ENCODE peak calls at places on chromosomes 12 and 14, in nine cellular contexts. One of them, this sample, is unnamed.

GRCh38 chr12:6367065-6367968 is 8.0 kb downstream of the SCNN1A start:
- DNase-seq in adrenal gland: no peak
- DNase-seq in ovary: no peak
- DNase-seq in A549: peak
- DNase-seq in body of pancreas: no peak
- DNase-seq in endothelial cell of umbilical vein: peak
- DNase-seq in IMR-90: peak
- DNase-seq in HCT116: no peak
- DNase-seq in heart left ventricle: no peak
- DNase-seq in this sample: peak

GRCh38 chr12:46888568-46888967 is 62.8 kb upstream of the SLC38A4 start:
- DNase-seq in adrenal gland: no peak
- DNase-seq in ovary: no peak
- DNase-seq in A549: no peak
- DNase-seq in body of pancreas: no peak
- DNase-seq in endothelial cell of umbilical vein: no peak
- DNase-seq in IMR-90: no peak
- DNase-seq in HCT116: no peak
- DNase-seq in heart left ventricle: no peak
- DNase-seq in this sample: no peak

GRCh38 chr12:32558941-32559340 is 120.2 kb upstream of the DNM1L start:
- DNase-seq in adrenal gland: no peak
- DNase-seq in ovary: no peak
- DNase-seq in A549: no peak
- DNase-seq in body of pancreas: no peak
- DNase-seq in endothelial cell of umbilical vein: no peak
- DNase-seq in IMR-90: peak
- DNase-seq in HCT116: no peak
- DNase-seq in heart left ventricle: no peak
- DNase-seq in this sample: no peak

GRCh38 chr14:70934502-70935134 is 27.4 kb downstream of the PCNX1 start:
- DNase-seq in adrenal gland: no peak
- DNase-seq in ovary: no peak
- DNase-seq in A549: no peak
- DNase-seq in body of pancreas: no peak
- DNase-seq in endothelial cell of umbilical vein: peak
- DNase-seq in IMR-90: peak
- DNase-seq in HCT116: no peak
- DNase-seq in heart left ventricle: no peak
- DNase-seq in this sample: no peak

GRCh38 chr14:105474478-105475268 is at the start of gene CRIP2:
- DNase-seq in adrenal gland: no peak
- DNase-seq in ovary: peak
- DNase-seq in A549: peak
- DNase-seq in body of pancreas: peak
- DNase-seq in endothelial cell of umbilical vein: peak
- DNase-seq in IMR-90: peak
- DNase-seq in HCT116: no peak
- DNase-seq in heart left ventricle: peak
- DNase-seq in this sample: no peak

GRCh38 chr12:5956987-5957386 is 11.9 kb upstream of the ANO2 start:
- DNase-seq in adrenal gland: no peak
- DNase-seq in ovary: no peak
- DNase-seq in A549: no peak
- DNase-seq in body of pancreas: no peak
- DNase-seq in endothelial cell of umbilical vein: no peak
- DNase-seq in IMR-90: no peak
- DNase-seq in HCT116: no peak
- DNase-seq in heart left ventricle: no peak
- DNase-seq in this sample: no peak

GRCh38 chr12:24596768-24597388 is 352.0 kb downstream of the BCAT1 start:
- DNase-seq in adrenal gland: no peak
- DNase-seq in ovary: no peak
- DNase-seq in A549: peak
- DNase-seq in body of pancreas: no peak
- DNase-seq in endothelial cell of umbilical vein: peak
- DNase-seq in IMR-90: peak
- DNase-seq in HCT116: no peak
- DNase-seq in heart left ventricle: no peak
- DNase-seq in this sample: peak

GRCh38 chr14:102829106-102829505 is 51.9 kb downstream of the TRAF3 start:
- DNase-seq in adrenal gland: no peak
- DNase-seq in ovary: no peak
- DNase-seq in A549: no peak
- DNase-seq in body of pancreas: no peak
- DNase-seq in endothelial cell of umbilical vein: no peak
- DNase-seq in IMR-90: peak
- DNase-seq in HCT116: no peak
- DNase-seq in heart left ventricle: no peak
- DNase-seq in this sample: no peak

GRCh38 chr12:98646165-98646764 is 1.2 kb downstream of the APAF1 start:
- DNase-seq in adrenal gland: no peak
- DNase-seq in ovary: no peak
- DNase-seq in A549: peak
- DNase-seq in body of pancreas: no peak
- DNase-seq in endothelial cell of umbilical vein: peak
- DNase-seq in IMR-90: peak
- DNase-seq in HCT116: peak
- DNase-seq in heart left ventricle: no peak
- DNase-seq in this sample: peak

GRCh38 chr12:93853698-93854478 is 176.7 kb downstream of the CRADD start:
- DNase-seq in adrenal gland: no peak
- DNase-seq in ovary: no peak
- DNase-seq in A549: no peak
- DNase-seq in body of pancreas: no peak
- DNase-seq in endothelial cell of umbilical vein: no peak
- DNase-seq in IMR-90: no peak
- DNase-seq in HCT116: no peak
- DNase-seq in heart left ventricle: no peak
- DNase-seq in this sample: peak

GRCh38 chr12:3202734-3203446 is 125.7 kb downstream of the TSPAN9 start:
- DNase-seq in adrenal gland: peak
- DNase-seq in ovary: peak
- DNase-seq in A549: peak
- DNase-seq in body of pancreas: peak
- DNase-seq in endothelial cell of umbilical vein: peak
- DNase-seq in IMR-90: peak
- DNase-seq in HCT116: no peak
- DNase-seq in heart left ventricle: peak
- DNase-seq in this sample: peak

GRCh38 chr12:81080431-81080983 is 2.6 kb downstream of the ACSS3 start:
- DNase-seq in adrenal gland: peak
- DNase-seq in ovary: no peak
- DNase-seq in A549: no peak
- DNase-seq in body of pancreas: no peak
- DNase-seq in endothelial cell of umbilical vein: no peak
- DNase-seq in IMR-90: peak
- DNase-seq in HCT116: no peak
- DNase-seq in heart left ventricle: no peak
- DNase-seq in this sample: no peak

GRCh38 chr12:89836026-89836425 is 127.4 kb upstream of the ATP2B1 start:
- DNase-seq in adrenal gland: no peak
- DNase-seq in ovary: no peak
- DNase-seq in A549: no peak
- DNase-seq in body of pancreas: no peak
- DNase-seq in endothelial cell of umbilical vein: no peak
- DNase-seq in IMR-90: peak
- DNase-seq in HCT116: no peak
- DNase-seq in heart left ventricle: no peak
- DNase-seq in this sample: no peak

GRCh38 chr12:117022465-117022864 is 76.8 kb downstream of the TESC start:
- DNase-seq in adrenal gland: no peak
- DNase-seq in ovary: no peak
- DNase-seq in A549: no peak
- DNase-seq in body of pancreas: no peak
- DNase-seq in endothelial cell of umbilical vein: no peak
- DNase-seq in IMR-90: no peak
- DNase-seq in HCT116: no peak
- DNase-seq in heart left ventricle: no peak
- DNase-seq in this sample: no peak

GRCh38 chr12:10243803-10244520 is 31.3 kb downstream of the GABARAPL1 start:
- DNase-seq in adrenal gland: no peak
- DNase-seq in ovary: no peak
- DNase-seq in A549: no peak
- DNase-seq in body of pancreas: no peak
- DNase-seq in endothelial cell of umbilical vein: no peak
- DNase-seq in IMR-90: no peak
- DNase-seq in HCT116: no peak
- DNase-seq in heart left ventricle: no peak
- DNase-seq in this sample: peak

GRCh38 chr12:92495108-92495507 is 207.7 kb upstream of the PLEKHG7 start:
- DNase-seq in adrenal gland: no peak
- DNase-seq in ovary: no peak
- DNase-seq in A549: no peak
- DNase-seq in body of pancreas: no peak
- DNase-seq in endothelial cell of umbilical vein: no peak
- DNase-seq in IMR-90: no peak
- DNase-seq in HCT116: no peak
- DNase-seq in heart left ventricle: no peak
- DNase-seq in this sample: no peak

GRCh38 chr12:130768120-130768519 is 52.0 kb upstream of the RIMBP2 start:
- DNase-seq in adrenal gland: no peak
- DNase-seq in ovary: no peak
- DNase-seq in A549: no peak
- DNase-seq in body of pancreas: no peak
- DNase-seq in endothelial cell of umbilical vein: no peak
- DNase-seq in IMR-90: no peak
- DNase-seq in HCT116: no peak
- DNase-seq in heart left ventricle: no peak
- DNase-seq in this sample: no peak

GRCh38 chr14:105354541-105354940 is 40.0 kb downstream of the PACS2 start:
- DNase-seq in adrenal gland: no peak
- DNase-seq in ovary: no peak
- DNase-seq in A549: no peak
- DNase-seq in body of pancreas: no peak
- DNase-seq in endothelial cell of umbilical vein: no peak
- DNase-seq in IMR-90: no peak
- DNase-seq in HCT116: no peak
- DNase-seq in heart left ventricle: no peak
- DNase-seq in this sample: no peak

GRCh38 chr14:52694761-52695480 is 437 bp downstream of the ERO1A start:
- DNase-seq in adrenal gland: peak
- DNase-seq in ovary: no peak
- DNase-seq in A549: peak
- DNase-seq in body of pancreas: peak
- DNase-seq in endothelial cell of umbilical vein: peak
- DNase-seq in IMR-90: peak
- DNase-seq in HCT116: no peak
- DNase-seq in heart left ventricle: peak
- DNase-seq in this sample: peak

GRCh38 chr12:18595406-18595805 is 142.4 kb downstream of the PLCZ1 start:
- DNase-seq in adrenal gland: no peak
- DNase-seq in ovary: no peak
- DNase-seq in A549: no peak
- DNase-seq in body of pancreas: no peak
- DNase-seq in endothelial cell of umbilical vein: no peak
- DNase-seq in IMR-90: no peak
- DNase-seq in HCT116: no peak
- DNase-seq in heart left ventricle: no peak
- DNase-seq in this sample: no peak

GRCh38 chr14:56751471-56751870 is 58.8 kb downstream of the OTX2 start:
- DNase-seq in adrenal gland: no peak
- DNase-seq in ovary: no peak
- DNase-seq in A549: peak
- DNase-seq in body of pancreas: no peak
- DNase-seq in endothelial cell of umbilical vein: no peak
- DNase-seq in IMR-90: no peak
- DNase-seq in HCT116: no peak
- DNase-seq in heart left ventricle: no peak
- DNase-seq in this sample: no peak
- TF ChIP-seq CTCF in adrenal gland: no peak
- TF ChIP-seq CTCF in ovary: no peak
- TF ChIP-seq CTCF in A549: no peak
- TF ChIP-seq CTCF in body of pancreas: no peak
- TF ChIP-seq CTCF in endothelial cell of umbilical vein: no peak
- TF ChIP-seq CTCF in IMR-90: no peak
- TF ChIP-seq CTCF in HCT116: peak
- TF ChIP-seq CTCF in heart left ventricle: no peak
- TF ChIP-seq CTCF in this sample: peak

DNA sequence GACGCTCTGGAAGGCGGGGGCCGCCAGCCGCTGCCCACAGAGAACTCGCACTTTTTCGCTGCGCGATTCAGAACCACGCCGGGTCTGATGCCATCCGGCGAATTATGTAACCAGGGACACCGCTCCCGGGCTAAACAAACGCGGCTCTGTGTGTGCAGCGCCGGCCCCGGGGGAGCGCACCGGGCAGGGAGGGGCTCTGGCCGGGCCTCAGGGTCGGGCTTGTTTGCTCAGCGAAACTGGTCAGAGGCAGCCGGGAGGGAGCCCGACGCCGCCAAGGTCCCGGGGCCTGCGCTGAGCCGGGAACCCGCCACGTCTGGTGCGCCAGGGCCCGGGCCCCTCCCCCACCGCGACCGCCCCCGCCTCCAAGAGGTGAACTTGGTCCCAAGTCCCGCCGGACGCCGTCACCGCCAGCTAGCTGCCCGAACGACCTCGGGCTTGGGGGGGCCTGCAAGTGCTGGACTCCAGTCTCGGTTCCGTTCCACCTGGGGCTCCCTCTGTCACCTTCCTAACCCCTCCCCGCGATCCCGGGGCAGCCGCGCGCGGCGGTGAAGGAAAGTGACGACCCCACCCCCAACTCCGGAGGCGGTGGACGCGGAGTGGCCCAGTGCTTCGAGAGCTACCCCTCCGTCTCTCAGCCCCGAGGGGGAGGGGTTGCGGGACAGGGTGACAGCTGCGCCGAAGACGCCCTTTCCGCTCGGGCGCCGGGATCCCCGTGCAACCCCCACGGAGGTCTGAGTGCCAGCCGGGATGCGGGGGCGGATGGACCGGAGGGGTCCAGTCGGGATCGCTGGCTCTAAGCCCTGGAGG is 848 bp downstream of the CTDSP2 start:
- DNase-seq in adrenal gland: peak
- DNase-seq in ovary: peak
- DNase-seq in A549: peak
- DNase-seq in body of pancreas: peak
- DNase-seq in endothelial cell of umbilical vein: peak
- DNase-seq in IMR-90: no peak
- DNase-seq in HCT116: no peak
- DNase-seq in heart left ventricle: peak
- DNase-seq in this sample: peak
- TF ChIP-seq POLR2A in adrenal gland: peak
- TF ChIP-seq POLR2A in ovary: no peak
- TF ChIP-seq POLR2A in A549: no peak
- TF ChIP-seq POLR2A in body of pancreas: peak
- TF ChIP-seq POLR2A in endothelial cell of umbilical vein: no peak
- TF ChIP-seq POLR2A in IMR-90: no peak
- TF ChIP-seq POLR2A in HCT116: no peak
- TF ChIP-seq POLR2A in heart left ventricle: no peak
- TF ChIP-seq POLR2A in this sample: peak

GRCh38 chr12:16962889-16963288 is 356.9 kb upstream of the LMO3 start:
- DNase-seq in adrenal gland: no peak
- DNase-seq in ovary: no peak
- DNase-seq in A549: no peak
- DNase-seq in body of pancreas: no peak
- DNase-seq in endothelial cell of umbilical vein: no peak
- DNase-seq in IMR-90: no peak
- DNase-seq in HCT116: no peak
- DNase-seq in heart left ventricle: no peak
- DNase-seq in this sample: no peak
- TF ChIP-seq CTCF in adrenal gland: no peak
- TF ChIP-seq CTCF in ovary: no peak
- TF ChIP-seq CTCF in A549: peak
- TF ChIP-seq CTCF in body of pancreas: no peak
- TF ChIP-seq CTCF in endothelial cell of umbilical vein: no peak
- TF ChIP-seq CTCF in IMR-90: no peak
- TF ChIP-seq CTCF in HCT116: no peak
- TF ChIP-seq CTCF in heart left ventricle: no peak
- TF ChIP-seq CTCF in this sample: no peak

GRCh38 chr12:26187429-26187828 is 7.9 kb upstream of the SSPN start:
- DNase-seq in adrenal gland: no peak
- DNase-seq in ovary: no peak
- DNase-seq in A549: no peak
- DNase-seq in body of pancreas: no peak
- DNase-seq in endothelial cell of umbilical vein: no peak
- DNase-seq in IMR-90: no peak
- DNase-seq in HCT116: no peak
- DNase-seq in heart left ventricle: no peak
- DNase-seq in this sample: no peak
- TF ChIP-seq POLR2A in adrenal gland: no peak
- TF ChIP-seq POLR2A in ovary: no peak
- TF ChIP-seq POLR2A in A549: no peak
- TF ChIP-seq POLR2A in body of pancreas: no peak
- TF ChIP-seq POLR2A in endothelial cell of umbilical vein: no peak
- TF ChIP-seq POLR2A in IMR-90: no peak
- TF ChIP-seq POLR2A in HCT116: no peak
- TF ChIP-seq POLR2A in heart left ventricle: no peak
- TF ChIP-seq POLR2A in this sample: no peak

This sample was measured in NB4.